ENCODE peak calls at places on chromosomes 13 and 19, in ten cellular contexts. E is psoas muscle, B is AG10803, L is SK-N-SH, Q is mucosa of descending colon, O is neural progenitor cell, P is lower leg skin, K is choroid plexus epithelial cell, H is heart right ventricle, U is fibroblast of pulmonary artery. R is an unnamed sample.

GRCh38 chr13:91894311-91894710 is 495.9 kb downstream of the GPC5 start:
- DNase-seq in U (peak; percentile 54), O (no peak), Q (no peak), L (no peak), E (no peak), P (no peak), H (no peak), B (no peak), K (peak; percentile 13), R (peak; percentile 1)

GRCh38 chr19:3366104-3366760 is at the start of gene NFIC:
- DNase-seq in Q (peak; percentile 76), K (peak; percentile 89), E (peak; percentile 84), H (peak; percentile 83), U (peak; percentile 87), L (peak; percentile 84), O (peak; percentile 54), B (peak; percentile 88), P (peak; percentile 78), R (peak; percentile 85)

GRCh38 chr13:109256866-109257760 is 529.3 kb downstream of the IRS2 start:
- DNase-seq in L (no peak), Q (no peak), E (no peak), K (peak; percentile 99), B (peak; percentile 100), H (peak; percentile 27), P (peak; percentile 39), U (peak; percentile 100), O (no peak), R (peak; percentile 98)

GRCh38 chr19:38838208-38838985 is 6.8 kb upstream of the ECH1 start:
- DNase-seq in U (no peak), K (peak; percentile 26), L (no peak), E (no peak), H (no peak), O (no peak), Q (no peak), P (no peak), B (no peak), R (no peak)

GRCh38 chr13:66558511-66558910 is 671.6 kb downstream of the PCDH9 start:
- DNase-seq in B (no peak), E (no peak), L (no peak), U (no peak), H (no peak), K (peak; percentile 79), Q (no peak), P (no peak), O (peak; percentile 33), R (peak; percentile 11)

GRCh38 chr13:114062754-114063153 is 69.7 kb downstream of the RASA3 start:
- DNase-seq in K (no peak), B (peak; percentile 37), L (no peak), P (no peak), Q (no peak), U (no peak), O (no peak), E (no peak), H (no peak), R (no peak)

GRCh38 chr13:21014666-21015170 is 46.7 kb downstream of the LATS2 start:
- DNase-seq in K (peak; percentile 90), O (no peak), U (peak; percentile 78), Q (no peak), E (peak; percentile 68), P (no peak), L (no peak), H (peak; percentile 46), B (peak; percentile 84), R (peak; percentile 88)

GRCh38 chr13:49298903-49299605 is 51.3 kb downstream of the CDADC1 start:
- DNase-seq in P (no peak), Q (no peak), L (no peak), B (no peak), O (no peak), H (no peak), U (no peak), K (no peak), E (no peak), R (no peak)

GRCh38 chr19:37519890-37520289 is 13.2 kb downstream of the ZNF793 start:
- DNase-seq in H (no peak), P (no peak), O (no peak), Q (no peak), U (peak; percentile 22), B (no peak), E (no peak), K (peak; percentile 17), L (no peak), R (no peak)

GRCh38 chr19:1316466-1316865 is 30.8 kb downstream of the EFNA2 start:
- DNase-seq in B (no peak), Q (no peak), P (no peak), U (no peak), O (no peak), K (no peak), H (no peak), L (no peak), E (no peak), R (no peak)

GRCh38 chr19:58154287-58154678 is 3.7 kb upstream of the ZNF329 start:
- DNase-seq in O (peak; percentile 62), K (peak; percentile 64), H (peak; percentile 37), B (peak; percentile 50), P (peak; percentile 13), E (peak; percentile 42), Q (peak; percentile 50), U (peak; percentile 57), L (no peak), R (peak; percentile 54)

GRCh38 chr19:45451181-45451849 is 16.5 kb upstream of the FOSB start:
- DNase-seq in L (no peak), K (peak; percentile 88), B (peak; percentile 88), H (no peak), E (peak; percentile 29), Q (no peak), O (no peak), P (no peak), U (peak; percentile 62), R (peak; percentile 58)

GRCh38 chr13:107999751-108000150 is 215.6 kb downstream of the LIG4 start:
- DNase-seq in B (no peak), O (no peak), U (no peak), Q (no peak), H (no peak), K (no peak), L (no peak), P (no peak), E (no peak), R (no peak)

GRCh38 chr13:108003626-108004025 is 211.7 kb downstream of the LIG4 start:
- DNase-seq in Q (no peak), B (no peak), L (no peak), P (no peak), O (peak; percentile 2), U (no peak), K (no peak), H (no peak), E (no peak), R (no peak)

GRCh38 chr13:108006619-108007018 is 208.7 kb downstream of the LIG4 start:
- DNase-seq in O (no peak), K (no peak), E (no peak), L (no peak), U (no peak), H (no peak), P (no peak), Q (no peak), B (no peak), R (no peak)

GRCh38 chr13:108000998-108001397 is 214.3 kb downstream of the LIG4 start:
- DNase-seq in U (no peak), B (no peak), Q (no peak), L (no peak), O (no peak), K (no peak), H (no peak), P (no peak), E (no peak), R (no peak)

DNA sequence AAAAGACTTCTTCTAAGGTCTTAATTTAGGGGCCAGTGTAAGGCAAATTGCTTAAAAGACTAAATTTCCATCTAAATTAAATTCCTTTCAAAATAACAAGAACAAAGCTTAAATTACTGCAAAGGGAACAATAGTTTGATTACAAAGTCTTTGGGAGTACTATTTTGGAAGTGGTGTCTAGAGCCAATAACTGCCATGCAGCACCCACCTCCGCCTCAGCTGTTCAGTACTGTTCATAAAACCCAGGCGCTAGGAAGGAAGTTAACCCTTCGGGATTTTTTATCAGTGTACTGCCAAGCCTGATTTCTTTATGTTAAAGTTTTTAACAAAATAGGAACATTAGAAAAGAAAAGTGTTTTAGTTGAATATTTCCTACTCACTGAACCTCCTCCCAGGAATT is 210.1 kb downstream of the LIG4 start:
- DNase-seq in E (no peak), B (no peak), U (no peak), K (no peak), P (no peak), Q (no peak), L (no peak), O (no peak), H (no peak), R (no peak)
- H3K4me3 ChIP-seq in E (no peak overlapping the region), B (no peak overlapping the region), U (no peak overlapping the region), K (no peak overlapping the region), P (no peak overlapping the region), Q (no peak overlapping the region), L (no peak overlapping the region), O (no peak overlapping the region), H (no peak overlapping the region), R (no peak overlapping the region)

GRCh38 chr19:32748497-32748896 is 28.9 kb downstream of the TDRD12 start:
- DNase-seq in L (peak; percentile 33), Q (no peak), P (no peak), K (no peak), H (no peak), E (no peak), B (no peak), O (peak; percentile 54), U (no peak), R (no peak)
- TF ChIP-seq CTCF in L (no peak), Q (no peak), P (no peak), K (no peak), H (no peak), E (no peak), B (no peak), O (peak; percentile 38), U (no peak), R (no peak)

DNA sequence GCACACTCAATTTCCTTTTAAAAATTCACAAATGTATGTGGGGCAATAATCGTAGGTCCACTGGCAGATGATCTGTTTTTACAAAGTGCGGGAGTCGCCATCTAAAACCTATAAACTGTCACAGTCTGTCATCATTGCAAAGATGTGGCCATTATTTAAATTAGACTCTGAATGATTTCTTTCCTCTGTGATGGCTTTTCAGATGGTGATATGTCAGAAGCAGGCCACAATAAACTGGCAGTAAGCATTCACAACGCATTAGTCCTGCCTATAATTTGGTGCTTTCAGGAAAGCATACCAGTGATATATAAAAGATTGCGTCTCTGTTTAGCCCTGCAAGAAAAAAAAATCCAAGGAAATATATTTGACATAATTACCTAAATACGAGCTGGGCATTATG is 226.8 kb downstream of the TBC1D4 start:
- DNase-seq in O (no peak), L (no peak), E (no peak), P (no peak), H (no peak), B (no peak), Q (no peak), K (no peak), U (no peak), R (no peak)
- H3K4me3 ChIP-seq in O (no peak overlapping the region), L (no peak overlapping the region), E (no peak overlapping the region), P (no peak overlapping the region), H (no peak overlapping the region), B (no peak overlapping the region), Q (no peak overlapping the region), K (no peak overlapping the region), U (no peak overlapping the region), R (no peak overlapping the region)

DNA sequence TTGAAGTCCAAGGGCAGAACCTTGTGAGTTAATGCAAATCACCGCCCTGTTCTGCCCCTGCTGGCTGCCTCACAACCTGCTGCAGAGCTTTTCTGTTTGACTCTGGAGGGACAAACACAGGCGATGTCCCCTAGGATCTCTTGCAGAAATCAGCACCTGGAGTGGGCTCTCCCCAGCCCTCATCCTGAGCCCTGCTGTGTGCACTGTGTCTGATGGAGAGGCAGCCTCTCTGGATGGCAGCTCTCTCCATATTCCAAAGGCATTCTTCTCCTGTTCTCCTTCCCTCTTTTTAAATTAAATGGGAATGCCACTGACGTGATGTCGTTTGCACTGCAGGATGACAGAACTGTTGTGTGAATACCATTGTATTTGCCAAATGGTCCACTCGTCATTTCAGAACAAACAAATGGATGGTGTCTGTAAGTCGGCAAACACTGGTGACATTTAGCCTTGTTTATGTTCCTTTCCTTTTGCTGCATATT is 184.1 kb downstream of the ZNF536 start:
- DNase-seq in U (no peak), P (no peak), E (no peak), L (no peak), K (no peak), B (no peak), H (no peak), Q (no peak), O (peak; percentile 12), R (no peak)
- TF ChIP-seq CTCF in U (no peak), P (no peak), E (no peak), L (no peak), K (no peak), B (no peak), H (no peak), Q (no peak), O (peak; percentile 21), R (no peak)

R was measured in fibroblast of the aortic adventitia.